ENCODE peak calls at places on chromosomes 6 and 20, in ten cellular contexts. Z is endothelial cell of umbilical vein, R is neuronal stem cell, D is astrocyte, A is hepatocyte, Q is OCI-LY7, U is cardiac muscle cell, T is mesenchymal stem cell, S is esophagus muscularis mucosa, N is GM23248. C is an unnamed sample. For H3K4me1, the result is how much of the 10 kb centered on the place peaks cover.

GRCh38 chr6:106163966-106164877 is 78.1 kb downstream of the PRDM1 start:
- DNase-seq in U (peak), Q (peak), T (peak), A (peak), D (peak), R (no peak), Z (no peak), S (peak), N (peak), C (peak)

GRCh38 chr6:15500901-15501805 is 161.7 kb downstream of the DTNBP1 start:
- DNase-seq in Z (no peak), Q (no peak), R (no peak), T (no peak), U (peak), A (no peak), D (no peak), S (no peak), N (no peak), C (no peak)

GRCh38 chr6:154139894-154140293 is 100.9 kb downstream of the OPRM1 start:
- DNase-seq in T (no peak), S (no peak), D (peak), U (no peak), A (no peak), N (no peak), Q (no peak), Z (no peak), R (no peak), C (no peak)

GRCh38 chr6:125533710-125534397 is 215.6 kb upstream of the HEY2 start:
- DNase-seq in Z (peak), N (no peak), D (no peak), Q (no peak), S (no peak), R (no peak), A (no peak), T (no peak), U (peak), C (no peak)

GRCh38 chr6:3328796-3329195 is 70.0 kb downstream of the PSMG4 start:
- DNase-seq in S (no peak), T (no peak), U (no peak), A (no peak), Q (no peak), N (no peak), Z (no peak), R (no peak), D (no peak), C (no peak)

GRCh38 chr20:15890358-15890982 is 682.8 kb downstream of the KIF16B start:
- DNase-seq in N (no peak), D (no peak), T (no peak), Z (no peak), S (no peak), U (no peak), R (no peak), Q (no peak), A (no peak), C (no peak)

GRCh38 chr6:73688351-73688750 is 7.7 kb upstream of the CD109 start:
- DNase-seq in A (no peak), Z (no peak), R (no peak), T (no peak), Q (no peak), D (no peak), N (peak), S (no peak), U (no peak), C (no peak)

GRCh38 chr6:15921243-15921642 is 207.6 kb upstream of the MYLIP start:
- DNase-seq in N (no peak), A (no peak), D (no peak), Q (no peak), Z (no peak), T (peak), S (no peak), R (no peak), U (peak), C (no peak)

GRCh38 chr6:46014511-46015118 is 1.0 kb downstream of the CLIC5 start:
- DNase-seq in U (no peak), Q (no peak), Z (no peak), S (no peak), N (no peak), R (no peak), A (peak), T (peak), D (no peak), C (no peak)

GRCh38 chr20:5596401-5597193 is 153.6 kb upstream of the SHLD1 start:
- DNase-seq in U (no peak), N (no peak), R (no peak), T (no peak), Q (no peak), D (no peak), S (no peak), Z (no peak), A (no peak), C (no peak)

GRCh38 chr6:93584280-93584679 is 164.9 kb upstream of the EPHA7 start:
- DNase-seq in D (no peak), N (no peak), T (no peak), S (no peak), A (no peak), Q (no peak), Z (no peak), U (no peak), R (no peak), C (no peak)

GRCh38 chr6:53299331-53299835 is 49.4 kb downstream of the ELOVL5 start:
- DNase-seq in D (no peak), Z (no peak), T (no peak), A (no peak), U (no peak), S (no peak), N (no peak), R (no peak), Q (no peak), C (no peak)

GRCh38 chr6:73451166-73452106 is 661 bp downstream of the CGAS start:
- DNase-seq in D (peak), Z (peak), A (peak), Q (peak), U (peak), T (peak), N (peak), S (no peak), R (no peak), C (no peak)

GRCh38 chr6:119052292-119052889 is 26.1 kb downstream of the FAM184A start:
- DNase-seq in T (no peak), N (no peak), R (no peak), S (no peak), A (no peak), Z (no peak), D (no peak), U (no peak), Q (no peak), C (no peak)

GRCh38 chr20:57195759-57196100 is 70.7 kb downstream of the BMP7 start:
- DNase-seq in A (no peak), S (no peak), Z (no peak), T (no peak), N (no peak), D (no peak), Q (no peak), U (no peak), R (no peak), C (no peak)

GRCh38 chr20:258963-259362 is 1.4 kb downstream of the DEFB132 start:
- DNase-seq in R (no peak), S (no peak), D (no peak), T (peak), Z (peak), N (peak), U (peak), Q (peak), A (no peak), C (no peak)

GRCh38 chr6:125753218-125753936 is 3.9 kb downstream of the HEY2 start:
- DNase-seq in Q (peak), T (peak), S (no peak), D (no peak), A (no peak), U (peak), N (peak), Z (peak), R (no peak), C (no peak)

GRCh38 chr6:25698631-25699030 is 46.6 kb downstream of the SCGN start:
- DNase-seq in D (no peak), N (no peak), Q (no peak), R (no peak), S (no peak), U (no peak), T (no peak), A (no peak), Z (no peak), C (no peak)

GRCh38 chr6:166446567-166447065 is 63.9 kb upstream of the MPC1 start:
- DNase-seq in R (no peak), T (no peak), A (peak), U (no peak), D (no peak), N (no peak), S (no peak), Z (no peak), Q (no peak), C (no peak)

GRCh38 chr20:16173044-16173443 is 400.2 kb downstream of the KIF16B start:
- DNase-seq in D (no peak), Q (no peak), U (no peak), S (no peak), T (no peak), Z (no peak), A (no peak), N (no peak), R (no peak), C (no peak)

GRCh38 chr20:53141651-53142050 is 169.5 kb downstream of the TSHZ2 start:
- DNase-seq in Z (no peak), R (no peak), N (no peak), A (no peak), D (peak), S (peak), U (peak), T (no peak), Q (no peak), C (no peak)

GRCh38 chr6:104540743-104541142 is 319.0 kb downstream of the HACE1 start:
- DNase-seq in D (peak), A (no peak), Z (no peak), U (peak), T (peak), S (no peak), N (peak), Q (no peak), R (no peak), C (no peak)

GRCh38 chr6:110328231-110328630 is 29.9 kb downstream of the METTL24 start:
- DNase-seq in D (peak), S (no peak), U (peak), A (no peak), Q (no peak), Z (no peak), N (peak), R (no peak), T (peak), C (no peak)

GRCh38 chr6:15113587-15113986 is 132.3 kb upstream of the JARID2 start:
- DNase-seq in Q (no peak), S (no peak), T (no peak), R (no peak), A (no peak), U (no peak), D (no peak), Z (no peak), N (no peak), C (no peak)

GRCh38 chr20:58251979-58252591 is 23.6 kb upstream of the ANKRD60 start:
- DNase-seq in N (peak), R (no peak), D (peak), S (no peak), U (peak), A (peak), Z (peak), T (peak), Q (no peak), C (no peak)

GRCh38 chr6:170114956-170115855 is 175.7 kb downstream of the DLL1 start:
- DNase-seq in Z (no peak), U (peak), D (no peak), N (no peak), T (no peak), S (no peak), Q (no peak), A (peak), R (no peak), C (no peak)

GRCh38 chr6:13445005-13445743 is 42.2 kb downstream of the GFOD1 start:
- DNase-seq in Q (no peak), A (peak), R (no peak), N (no peak), Z (peak), S (no peak), D (peak), T (no peak), U (peak), C (no peak)

GRCh38 chr20:35616465-35617396 is 1.1 kb downstream of the SPAG4 start:
- DNase-seq in N (peak), T (peak), D (peak), R (no peak), A (peak), S (no peak), Z (peak), U (peak), Q (peak), C (peak)

GRCh38 chr6:31513456-31514165 is 15.2 kb upstream of the MCCD1 start:
- DNase-seq in Q (no peak), Z (no peak), T (no peak), D (no peak), N (peak), A (no peak), U (no peak), S (peak), R (no peak), C (no peak)

GRCh38 chr6:130822736-130823135 is 4.5 kb upstream of the SMLR1 start:
- DNase-seq in T (no peak), A (no peak), Z (no peak), D (no peak), Q (no peak), R (no peak), S (no peak), U (no peak), N (no peak), C (no peak)

GRCh38 chr6:99353126-99353525 is 3.7 kb upstream of the FAXC start:
- DNase-seq in T (no peak), D (no peak), U (peak), S (no peak), A (peak), N (peak), Z (no peak), Q (no peak), R (no peak), C (no peak)

GRCh38 chr6:36118550-36119107 is 11.7 kb upstream of the MAPK13 start:
- DNase-seq in Z (no peak), S (peak), A (peak), Q (no peak), N (peak), T (peak), R (no peak), U (no peak), D (no peak), C (no peak)

GRCh38 chr6:167514524-167514923 is 189.6 kb downstream of the TTLL2 start:
- DNase-seq in Z (no peak), T (no peak), S (no peak), U (no peak), A (no peak), R (no peak), N (no peak), Q (no peak), D (no peak), C (no peak)

GRCh38 chr6:167513763-167514162 is 188.9 kb downstream of the TTLL2 start:
- DNase-seq in U (no peak), Q (no peak), S (no peak), R (no peak), A (no peak), T (no peak), N (no peak), Z (no peak), D (no peak), C (no peak)

GRCh38 chr6:167510648-167511047 is 185.8 kb downstream of the TTLL2 start:
- DNase-seq in Z (no peak), Q (no peak), N (no peak), S (no peak), A (no peak), U (no peak), R (no peak), D (no peak), T (no peak), C (no peak)

GRCh38 chr6:167515873-167516507 is 191.1 kb downstream of the TTLL2 start:
- DNase-seq in Q (no peak), A (no peak), N (no peak), U (no peak), R (no peak), T (no peak), S (no peak), Z (no peak), D (no peak), C (no peak)

DNA sequence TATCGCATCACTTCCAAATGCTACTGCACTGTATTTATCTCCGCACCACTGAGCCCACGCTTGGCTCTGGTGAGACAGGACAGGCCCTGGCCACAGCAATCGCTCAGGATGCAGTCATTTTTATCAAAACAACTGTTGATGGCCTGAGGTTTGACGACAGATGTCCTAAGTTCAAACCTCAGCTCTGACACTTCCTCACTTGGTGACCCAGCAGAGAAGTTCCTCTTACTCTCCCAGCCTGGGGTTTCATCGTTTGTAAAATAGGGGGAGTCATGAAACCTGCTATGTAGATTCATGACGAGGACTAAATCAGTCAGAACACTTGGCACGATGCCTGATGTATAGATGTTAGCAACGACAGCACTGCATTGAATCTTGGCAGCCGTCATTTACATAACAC is 188.0 kb downstream of the TTLL2 start:
- DNase-seq in U (no peak), A (no peak), R (no peak), S (no peak), Z (no peak), Q (no peak), T (no peak), D (no peak), N (no peak), C (no peak)
- H3K4me1 ChIP-seq in U (under half), A (under half), R (under half), S (under half), Z (under half), Q (under half), T (under half), D (under half), N (under half), C (under half)

DNA sequence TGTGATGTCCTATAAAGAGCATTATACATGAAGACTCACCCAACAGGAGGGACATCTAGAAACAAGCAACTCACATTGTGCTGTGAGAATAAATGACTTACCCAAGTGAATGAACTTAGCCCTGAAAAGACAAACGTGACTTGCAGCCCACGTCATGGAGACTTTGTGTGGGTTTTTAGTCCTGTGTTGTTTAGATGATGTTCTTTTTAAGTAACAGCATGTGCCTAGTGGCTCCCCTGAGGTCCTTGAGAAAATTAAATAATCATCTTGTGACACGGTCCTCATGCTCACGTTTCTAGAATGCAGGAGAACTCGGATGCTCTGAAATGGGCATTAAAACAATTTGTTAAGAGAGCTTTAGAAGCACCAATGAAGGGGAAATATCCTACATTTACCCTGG is 165.1 kb downstream of the SASH1 start:
- DNase-seq in D (peak), R (no peak), N (peak), Z (no peak), T (peak), Q (no peak), U (peak), S (no peak), A (no peak), C (no peak)
- H3K27ac ChIP-seq in D (peak), R (peak), N (peak), Z (no peak), T (no peak), Q (no peak), U (no peak), S (peak), A (peak), C (peak)

GRCh38 chr6:167645383-167645782 is 181.3 kb upstream of the AFDN start:
- DNase-seq in D (no peak), Q (no peak), S (no peak), N (no peak), R (no peak), U (no peak), Z (no peak), T (no peak), A (no peak), C (no peak)
- H3K4me1 ChIP-seq in D (under half), Q (under half), S (under half), N (under half), R (under half), U (under half), Z (under half), T (under half), A (under half), C (under half)

GRCh38 chr6:18350728-18351127 is 36.4 kb upstream of the RNF144B start:
- DNase-seq in A (no peak), N (no peak), Z (no peak), R (no peak), Q (no peak), S (no peak), T (no peak), U (no peak), D (no peak), C (no peak)
- H3K27ac ChIP-seq in A (no peak), N (no peak), Z (no peak), R (no peak), Q (no peak), S (no peak), T (no peak), U (no peak), D (no peak), C (no peak)

DNA sequence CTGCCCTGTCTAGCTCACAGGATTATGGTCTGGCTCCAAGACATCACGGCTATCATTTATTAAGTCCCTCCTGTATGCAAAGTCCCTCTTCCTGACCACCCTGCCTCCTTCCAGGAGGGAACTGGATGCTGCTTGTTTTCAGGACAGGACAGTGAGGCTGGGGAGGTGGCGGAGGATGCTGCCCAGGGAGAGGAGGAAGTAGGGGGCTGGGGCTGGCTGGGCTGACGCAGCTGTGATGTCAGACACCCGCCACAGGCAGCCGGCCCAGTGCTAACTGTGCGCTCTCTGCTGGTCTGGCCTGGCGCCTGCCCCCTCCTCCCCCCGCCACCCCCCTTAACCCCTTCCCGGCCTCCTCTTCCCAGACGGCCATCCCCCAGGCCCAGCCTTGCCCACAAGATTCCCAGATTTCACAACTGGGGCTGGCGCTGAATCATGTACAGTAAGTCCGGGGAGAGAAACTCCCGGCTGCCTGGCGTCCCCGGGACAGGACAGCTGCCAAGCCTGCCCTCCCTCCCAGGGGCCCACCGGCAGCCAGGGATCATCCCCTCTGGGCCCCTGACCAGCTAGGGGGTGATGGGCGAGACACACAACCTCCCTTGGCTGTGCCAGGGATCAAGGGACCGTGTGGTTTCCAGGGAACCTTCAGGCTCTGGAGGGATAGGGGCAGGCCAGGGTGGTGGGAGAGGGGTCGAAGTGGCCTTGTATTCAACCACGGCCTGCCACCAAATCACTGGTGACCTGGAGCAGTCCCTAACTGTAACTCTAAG is 118.1 kb downstream of the CEBPB start:
- DNase-seq in T (peak), N (peak), S (peak), Q (peak), A (peak), Z (peak), D (peak), U (peak), R (no peak), C (peak)
- H3K4me1 ChIP-seq in T (half or more), N (half or more), S (half or more), Q (under half), A (under half), Z (under half), D (half or more), U (under half), R (under half), C (under half)

DNA sequence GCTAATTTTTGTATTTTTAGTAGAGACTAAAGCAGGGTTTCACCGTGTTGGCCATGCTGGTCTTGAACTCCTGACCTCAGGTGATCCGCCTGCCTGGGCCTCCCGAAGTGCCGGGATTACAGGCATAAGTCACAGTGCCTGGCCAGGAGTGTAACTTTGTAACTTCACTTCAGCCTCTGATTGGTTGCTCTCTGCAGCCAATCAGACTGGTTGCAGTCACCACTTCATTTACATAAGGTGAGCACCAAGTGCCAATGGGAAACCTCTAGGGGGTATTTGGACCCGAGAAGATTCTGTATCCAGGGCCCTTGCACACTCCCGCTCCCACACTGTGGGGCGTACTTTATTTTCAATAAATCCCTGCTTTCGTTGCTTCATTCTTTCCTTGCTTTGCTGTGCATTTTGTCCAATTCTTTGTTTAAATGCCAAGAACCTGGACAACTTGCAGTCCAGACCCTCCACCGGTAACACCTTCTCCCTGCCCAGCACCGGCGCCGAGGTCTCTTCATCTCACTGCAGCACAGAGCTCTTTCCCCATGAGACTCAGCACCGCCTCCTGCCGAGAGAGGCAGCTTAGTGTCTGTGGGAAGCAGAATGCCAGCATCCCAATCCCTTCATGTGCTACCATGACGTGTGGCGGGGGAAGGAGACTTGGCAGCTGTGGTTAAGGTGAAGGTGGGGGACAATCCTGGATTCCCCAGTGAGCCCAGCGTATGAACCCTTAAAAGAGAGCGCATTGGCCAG is 14.0 kb upstream of the MRGBP start:
- DNase-seq in T (no peak), D (no peak), R (no peak), Q (no peak), S (no peak), Z (no peak), A (no peak), U (no peak), N (peak), C (no peak)
- H3K27ac ChIP-seq in T (no peak), D (no peak), R (no peak), Q (no peak), S (no peak), Z (no peak), A (no peak), U (no peak), N (no peak), C (no peak)